ENCODE peak calls at places on chromosomes 3 and 15, in four cellular contexts. One of them, this sample, is unnamed.

GRCh38 chr3:125480656-125481374 is 39.2 kb downstream of the SNX4 start:
- DNase-seq in RWPE1: no peak
- DNase-seq in HT-29: no peak
- DNase-seq in NCI-H187 treated with DMSO at 0.1 percent for 48 hours: no peak
- DNase-seq in this sample: no peak

GRCh38 chr3:144351968-144352367 is 380.3 kb downstream of the DIPK2A start:
- DNase-seq in RWPE1: no peak
- DNase-seq in HT-29: no peak
- DNase-seq in NCI-H187 treated with DMSO at 0.1 percent for 48 hours: no peak
- DNase-seq in this sample: no peak

GRCh38 chr3:126036056-126036549 is 47.8 kb downstream of the SLC41A3 start:
- DNase-seq in RWPE1: no peak
- DNase-seq in HT-29: no peak
- DNase-seq in NCI-H187 treated with DMSO at 0.1 percent for 48 hours: no peak
- DNase-seq in this sample: no peak

GRCh38 chr3:27591321-27591711 is 107.1 kb upstream of the SLC4A7 start:
- DNase-seq in RWPE1: no peak
- DNase-seq in HT-29: no peak
- DNase-seq in NCI-H187 treated with DMSO at 0.1 percent for 48 hours: no peak
- DNase-seq in this sample: no peak

GRCh38 chr3:129505341-129505740 is 23.1 kb upstream of the RHO start:
- DNase-seq in RWPE1: no peak
- DNase-seq in HT-29: no peak
- DNase-seq in NCI-H187 treated with DMSO at 0.1 percent for 48 hours: peak; percentile 46
- DNase-seq in this sample: no peak

GRCh38 chr15:51812598-51812997 is 16.9 kb upstream of the TMOD3 start:
- DNase-seq in RWPE1: no peak
- DNase-seq in HT-29: no peak
- DNase-seq in NCI-H187 treated with DMSO at 0.1 percent for 48 hours: no peak
- DNase-seq in this sample: no peak

GRCh38 chr3:144424606-144425005 is 453.0 kb downstream of the DIPK2A start:
- DNase-seq in RWPE1: no peak
- DNase-seq in HT-29: no peak
- DNase-seq in NCI-H187 treated with DMSO at 0.1 percent for 48 hours: no peak
- DNase-seq in this sample: no peak

GRCh38 chr3:195102609-195103467 is 168.1 kb downstream of the XXYLT1 start:
- DNase-seq in RWPE1: peak; percentile 75
- DNase-seq in HT-29: peak; percentile 91
- DNase-seq in NCI-H187 treated with DMSO at 0.1 percent for 48 hours: no peak
- DNase-seq in this sample: no peak

GRCh38 chr3:126102530-126102951 is 18.6 kb upstream of the SLC41A3 start:
- DNase-seq in RWPE1: no peak
- DNase-seq in HT-29: no peak
- DNase-seq in NCI-H187 treated with DMSO at 0.1 percent for 48 hours: no peak
- DNase-seq in this sample: no peak

GRCh38 chr3:198080521-198081384 is 120.7 kb downstream of the LMLN start:
- DNase-seq in RWPE1: peak; percentile 43
- DNase-seq in HT-29: peak; percentile 78
- DNase-seq in NCI-H187 treated with DMSO at 0.1 percent for 48 hours: no peak
- DNase-seq in this sample: peak; percentile 96

GRCh38 chr3:196111939-196112386 is 30.1 kb upstream of the TFRC start:
- DNase-seq in RWPE1: no peak
- DNase-seq in HT-29: no peak
- DNase-seq in NCI-H187 treated with DMSO at 0.1 percent for 48 hours: no peak
- DNase-seq in this sample: no peak

GRCh38 chr3:37243811-37244748 is 69.7 kb upstream of the LRRFIP2 start:
- DNase-seq in RWPE1: peak; percentile 67
- DNase-seq in HT-29: peak; percentile 69
- DNase-seq in NCI-H187 treated with DMSO at 0.1 percent for 48 hours: no peak
- DNase-seq in this sample: peak; percentile 43

GRCh38 chr3:50551293-50552057 is 16.1 kb downstream of the C3orf18 start:
- DNase-seq in RWPE1: no peak
- DNase-seq in HT-29: no peak
- DNase-seq in NCI-H187 treated with DMSO at 0.1 percent for 48 hours: no peak
- DNase-seq in this sample: no peak

This sample was measured in MM.1S.